ENCODE peak calls at places on chromosome 17, in ten cellular contexts. D is ascending aorta; E is endothelial cell of umbilical vein; N is left ventricle myocardium inferior; M is heart right ventricle; P is CD4-positive, CD25-positive, alpha-beta regulatory T cell; B is Caco-2; F is tibial artery; R is aorta; C is upper lobe of right lung. X is an unnamed sample.

GRCh38 chr17:71163121-71163812 is 957.6 kb upstream of the SOX9 start:
- DNase-seq in C (no peak), D (no peak), P (no peak), E (no peak), F (no peak), R (no peak), M (no peak), B (no peak), N (no peak), X (peak; percentile 72)

GRCh38 chr17:40113961-40114272 is 7.9 kb upstream of the MSL1 start:
- DNase-seq in F (no peak), E (no peak), D (no peak), P (no peak), B (no peak), M (no peak), R (no peak), N (no peak), C (no peak), X (no peak)

GRCh38 chr17:38453951-38454421 is 25.7 kb downstream of the ARHGAP23 start:
- DNase-seq in P (no peak), C (no peak), E (no peak), B (no peak), D (no peak), R (peak; percentile 84), N (no peak), M (no peak), F (no peak), X (peak; percentile 65)

GRCh38 chr17:55089955-55090573 is 121.5 kb downstream of the STXBP4 start:
- DNase-seq in E (no peak), P (peak; percentile 54), B (no peak), D (no peak), N (no peak), M (no peak), F (no peak), C (no peak), R (no peak), X (no peak)

GRCh38 chr17:81401727-81402529 is 6.7 kb downstream of the BAHCC1 start:
- DNase-seq in B (no peak), M (peak; percentile 69), P (no peak), D (no peak), F (peak; percentile 79), E (peak; percentile 41), C (no peak), N (peak; percentile 61), R (no peak), X (peak; percentile 64)

GRCh38 chr17:38617074-38617860 is 11.5 kb upstream of the SRCIN1 start:
- DNase-seq in F (peak; percentile 33), M (no peak), P (no peak), N (no peak), E (no peak), C (no peak), D (no peak), B (no peak), R (peak; percentile 52), X (no peak)

GRCh38 chr17:58303981-58304734 is 23.4 kb upstream of the MPO start:
- DNase-seq in C (peak; percentile 77), D (no peak), N (peak; percentile 40), E (peak; percentile 26), P (peak; percentile 62), B (peak; percentile 69), M (no peak), R (peak; percentile 75), F (no peak), X (peak; percentile 61)

GRCh38 chr17:42266918-42267766 is 9.0 kb downstream of the STAT5B start:
- DNase-seq in B (no peak), F (no peak), C (no peak), D (no peak), R (no peak), E (no peak), M (no peak), P (peak; percentile 58), N (no peak), X (peak; percentile 95)

GRCh38 chr17:40068584-40068916 is 5.8 kb downstream of the THRA start:
- DNase-seq in D (no peak), M (no peak), N (no peak), P (no peak), E (no peak), B (no peak), C (no peak), F (no peak), R (no peak), X (no peak)

GRCh38 chr17:78138204-78139060 is 7.8 kb upstream of the C17orf99 start:
- DNase-seq in F (no peak), N (no peak), C (no peak), B (no peak), M (no peak), D (no peak), R (no peak), P (no peak), E (no peak), X (no peak)

GRCh38 chr17:19508327-19508867 is 25.3 kb upstream of the SLC47A1 start:
- DNase-seq in N (peak; percentile 31), R (peak; percentile 84), F (peak; percentile 72), B (no peak), D (no peak), C (peak; percentile 80), M (peak; percentile 39), P (no peak), E (no peak), X (no peak)

GRCh38 chr17:47831934-47832327 is 461 bp downstream of the LRRC46 start:
- DNase-seq in N (no peak), B (peak; percentile 47), D (no peak), F (no peak), P (no peak), M (no peak), R (no peak), E (no peak), C (no peak), X (no peak)

GRCh38 chr17:50218771-50219315 is 17.4 kb upstream of the COL1A1 start:
- DNase-seq in R (no peak), E (no peak), N (no peak), B (peak; percentile 44), D (no peak), P (no peak), C (no peak), M (no peak), F (no peak), X (no peak)

GRCh38 chr17:29648005-29648404 is 25.3 kb upstream of the CORO6 start:
- DNase-seq in E (no peak), C (no peak), M (no peak), R (no peak), D (no peak), N (no peak), P (no peak), F (no peak), B (no peak), X (no peak)

GRCh38 chr17:27997522-27997921 is 45.0 kb upstream of the NLK start:
- DNase-seq in F (no peak), D (no peak), M (no peak), N (no peak), C (no peak), R (no peak), B (no peak), E (no peak), P (no peak), X (no peak)

GRCh38 chr17:21397341-21398050 is 21.3 kb downstream of the KCNJ12 start:
- DNase-seq in D (no peak), C (no peak), B (no peak), R (no peak), N (no peak), E (no peak), M (no peak), P (no peak), F (peak; percentile 73), X (peak; percentile 61)

GRCh38 chr17:65664296-65664695 is 102.8 kb upstream of the AXIN2 start:
- DNase-seq in E (no peak), P (no peak), D (no peak), F (no peak), N (no peak), M (no peak), C (no peak), B (no peak), R (no peak), X (no peak)

GRCh38 chr17:64741038-64741641 is 79.0 kb upstream of the SMURF2 start:
- DNase-seq in F (peak; percentile 74), P (no peak), R (no peak), D (peak; percentile 29), E (peak; percentile 90), M (no peak), C (no peak), B (no peak), N (no peak), X (peak; percentile 69)

GRCh38 chr17:17422217-17422610 is 54.6 kb upstream of the MED9 start:
- DNase-seq in P (no peak), E (no peak), C (peak; percentile 32), F (peak; percentile 40), N (no peak), B (no peak), M (no peak), D (no peak), R (no peak), X (no peak)
- H3K9me3 ChIP-seq in P (peaks cover 6% of the 10 kb centered on the region), E (no peaks in the 10 kb centered on the region), C (no peaks in the 10 kb centered on the region), F (no peaks in the 10 kb centered on the region), N (peaks cover 6% of the 10 kb centered on the region), B (peaks cover 40% of the 10 kb centered on the region), M (no peaks in the 10 kb centered on the region), D (no peaks in the 10 kb centered on the region), R (no peaks in the 10 kb centered on the region), X (no peaks in the 10 kb centered on the region)

GRCh38 chr17:79790805-79791353 is 6.0 kb downstream of the CBX8 start:
- DNase-seq in D (no peak), N (no peak), B (no peak), R (peak; percentile 75), F (no peak), P (no peak), E (no peak), M (peak; percentile 8), C (no peak), X (no peak)
- H3K9me3 ChIP-seq in D (no peaks in the 10 kb centered on the region), N (no peaks in the 10 kb centered on the region), B (no peaks in the 10 kb centered on the region), R (no peaks in the 10 kb centered on the region), F (no peaks in the 10 kb centered on the region), P (no peaks in the 10 kb centered on the region), E (no peaks in the 10 kb centered on the region), M (no peaks in the 10 kb centered on the region), C (no peaks in the 10 kb centered on the region), X (no peaks in the 10 kb centered on the region)

GRCh38 chr17:5179003-5179402 is 12.7 kb downstream of the ZNF594 start:
- DNase-seq in M (no peak), B (no peak), D (no peak), F (no peak), P (no peak), C (no peak), R (no peak), N (no peak), E (no peak), X (no peak)
- H3K9me3 ChIP-seq in M (peaks cover 95% of the 10 kb centered on the region), B (peaks cover 4% of the 10 kb centered on the region), D (peaks cover 87% of the 10 kb centered on the region), F (peaks cover 82% of the 10 kb centered on the region), P (peaks cover 89% of the 10 kb centered on the region), C (peaks cover 85% of the 10 kb centered on the region), R (peaks cover 28% of the 10 kb centered on the region), N (peaks cover 98% of the 10 kb centered on the region), E (peaks cover 26% of the 10 kb centered on the region), X (peaks cover 13% of the 10 kb centered on the region)

DNA sequence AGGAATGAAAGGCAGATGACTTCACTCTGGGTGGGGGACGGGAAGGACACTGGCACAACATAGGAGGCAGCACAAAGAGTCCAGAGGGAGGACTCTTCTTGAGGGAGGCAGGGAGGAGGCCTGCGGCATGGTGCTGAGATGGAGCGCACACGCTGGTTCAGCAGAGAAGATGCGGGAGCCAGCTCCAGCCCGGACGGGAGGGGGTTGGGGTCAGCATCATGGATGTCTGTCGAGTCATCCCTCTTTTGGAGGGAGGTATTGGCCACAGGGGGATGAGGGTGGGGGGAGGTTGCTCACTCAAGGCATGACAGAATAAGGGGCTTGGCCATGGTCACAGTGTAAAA is 19.3 kb downstream of the DCAKD start:
- DNase-seq in E (no peak), B (no peak), P (no peak), R (no peak), F (no peak), C (no peak), M (no peak), N (no peak), D (no peak), X (no peak)
- H3K9me3 ChIP-seq in E (no peaks in the 10 kb centered on the region), B (no peaks in the 10 kb centered on the region), P (no peaks in the 10 kb centered on the region), R (no peaks in the 10 kb centered on the region), F (no peaks in the 10 kb centered on the region), C (no peaks in the 10 kb centered on the region), M (no peaks in the 10 kb centered on the region), N (no peaks in the 10 kb centered on the region), D (no peaks in the 10 kb centered on the region), X (no peaks in the 10 kb centered on the region)